ENCODE peak calls at places on chromosome 1, in six cellular contexts. One of them, this sample, is unnamed.

GRCh38 chr1:159831696-159832225 is 5.1 kb downstream of the SLAMF8 start:
- DNase-seq in GM23338: no peak
- DNase-seq in PC-3: no peak
- DNase-seq in body of pancreas: no peak
- DNase-seq in effector memory CD4-positive, alpha-beta T cell: no peak
- DNase-seq in H9: no peak
- DNase-seq in this sample: no peak

GRCh38 chr1:185249563-185249962 is 67.5 kb downstream of the IVNS1ABP start:
- DNase-seq in GM23338: peak; percentile 52
- DNase-seq in PC-3: no peak
- DNase-seq in body of pancreas: no peak
- DNase-seq in effector memory CD4-positive, alpha-beta T cell: no peak
- DNase-seq in H9: no peak
- DNase-seq in this sample: no peak

GRCh38 chr1:54792686-54793282 is 8.3 kb downstream of the TTC22 start:
- DNase-seq in GM23338: no peak
- DNase-seq in PC-3: no peak
- DNase-seq in body of pancreas: no peak
- DNase-seq in effector memory CD4-positive, alpha-beta T cell: no peak
- DNase-seq in H9: no peak
- DNase-seq in this sample: no peak

GRCh38 chr1:192100686-192101468 is 57.4 kb upstream of the RGS18 start:
- DNase-seq in GM23338: peak; percentile 30
- DNase-seq in PC-3: peak; percentile 42
- DNase-seq in body of pancreas: no peak
- DNase-seq in effector memory CD4-positive, alpha-beta T cell: no peak
- DNase-seq in H9: no peak
- DNase-seq in this sample: no peak

GRCh38 chr1:103496014-103496635 is 29.4 kb upstream of the RNPC3 start:
- DNase-seq in GM23338: no peak
- DNase-seq in PC-3: peak; percentile 64
- DNase-seq in body of pancreas: no peak
- DNase-seq in effector memory CD4-positive, alpha-beta T cell: no peak
- DNase-seq in H9: no peak
- DNase-seq in this sample: no peak

GRCh38 chr1:40712405-40712944 is 21.0 kb downstream of the NFYC start:
- DNase-seq in GM23338: peak; percentile 24
- DNase-seq in PC-3: peak; percentile 16
- DNase-seq in body of pancreas: peak; percentile 32
- DNase-seq in effector memory CD4-positive, alpha-beta T cell: no peak
- DNase-seq in H9: no peak
- DNase-seq in this sample: no peak

GRCh38 chr1:181712636-181713238 is 229.4 kb downstream of the CACNA1E start:
- DNase-seq in GM23338: no peak
- DNase-seq in PC-3: no peak
- DNase-seq in body of pancreas: no peak
- DNase-seq in effector memory CD4-positive, alpha-beta T cell: no peak
- DNase-seq in H9: no peak
- DNase-seq in this sample: no peak

GRCh38 chr1:108814343-108815125 is 42.4 kb downstream of the AKNAD1 start:
- DNase-seq in GM23338: no peak
- DNase-seq in PC-3: no peak
- DNase-seq in body of pancreas: no peak
- DNase-seq in effector memory CD4-positive, alpha-beta T cell: no peak
- DNase-seq in H9: no peak
- DNase-seq in this sample: peak; percentile 33

GRCh38 chr1:234922987-234923386 is 205.7 kb downstream of the TOMM20 start:
- DNase-seq in GM23338: no peak
- DNase-seq in PC-3: no peak
- DNase-seq in body of pancreas: peak; percentile 6
- DNase-seq in effector memory CD4-positive, alpha-beta T cell: no peak
- DNase-seq in H9: no peak
- DNase-seq in this sample: no peak

GRCh38 chr1:245085508-245086095 is 69.2 kb upstream of the KIF26B start:
- DNase-seq in GM23338: no peak
- DNase-seq in PC-3: peak; percentile 75
- DNase-seq in body of pancreas: no peak
- DNase-seq in effector memory CD4-positive, alpha-beta T cell: no peak
- DNase-seq in H9: no peak
- DNase-seq in this sample: no peak

GRCh38 chr1:23247276-23247675 is 30.0 kb upstream of the HTR1D start:
- DNase-seq in GM23338: no peak
- DNase-seq in PC-3: no peak
- DNase-seq in body of pancreas: no peak
- DNase-seq in effector memory CD4-positive, alpha-beta T cell: no peak
- DNase-seq in H9: no peak
- DNase-seq in this sample: no peak

GRCh38 chr1:195934839-195935557 is 673.2 kb downstream of the KCNT2 start:
- DNase-seq in GM23338: no peak
- DNase-seq in PC-3: no peak
- DNase-seq in body of pancreas: no peak
- DNase-seq in effector memory CD4-positive, alpha-beta T cell: no peak
- DNase-seq in H9: no peak
- DNase-seq in this sample: no peak

GRCh38 chr1:46405204-46405555 is 11.1 kb downstream of the FAAH start:
- DNase-seq in GM23338: no peak
- DNase-seq in PC-3: no peak
- DNase-seq in body of pancreas: no peak
- DNase-seq in effector memory CD4-positive, alpha-beta T cell: no peak
- DNase-seq in H9: no peak
- DNase-seq in this sample: no peak

GRCh38 chr1:217417363-217417762 is 213.5 kb downstream of the GPATCH2 start:
- DNase-seq in GM23338: no peak
- DNase-seq in PC-3: peak; percentile 91
- DNase-seq in body of pancreas: no peak
- DNase-seq in effector memory CD4-positive, alpha-beta T cell: no peak
- DNase-seq in H9: no peak
- DNase-seq in this sample: no peak

GRCh38 chr1:30601316-30602085 is 121.9 kb downstream of the MATN1 start:
- DNase-seq in GM23338: peak; percentile 16
- DNase-seq in PC-3: no peak
- DNase-seq in body of pancreas: no peak
- DNase-seq in effector memory CD4-positive, alpha-beta T cell: no peak
- DNase-seq in H9: no peak
- DNase-seq in this sample: peak; percentile 4

GRCh38 chr1:39204441-39205081 is at the start of gene MACF1:
- DNase-seq in GM23338: peak; percentile 56
- DNase-seq in PC-3: peak; percentile 42
- DNase-seq in body of pancreas: no peak
- DNase-seq in effector memory CD4-positive, alpha-beta T cell: peak; percentile 17
- DNase-seq in H9: peak; percentile 50
- DNase-seq in this sample: peak; percentile 60

GRCh38 chr1:39195166-39196111 is 9.1 kb upstream of the MACF1 start:
- DNase-seq in GM23338: no peak
- DNase-seq in PC-3: peak; percentile 60
- DNase-seq in body of pancreas: no peak
- DNase-seq in effector memory CD4-positive, alpha-beta T cell: peak; percentile 26
- DNase-seq in H9: no peak
- DNase-seq in this sample: no peak

GRCh38 chr1:39196244-39197215 is 8.0 kb upstream of the MACF1 start:
- DNase-seq in GM23338: no peak
- DNase-seq in PC-3: peak; percentile 72
- DNase-seq in body of pancreas: no peak
- DNase-seq in effector memory CD4-positive, alpha-beta T cell: peak; percentile 54
- DNase-seq in H9: no peak
- DNase-seq in this sample: no peak

GRCh38 chr1:39194398-39195051 is 10.0 kb upstream of the MACF1 start:
- DNase-seq in GM23338: no peak
- DNase-seq in PC-3: no peak
- DNase-seq in body of pancreas: no peak
- DNase-seq in effector memory CD4-positive, alpha-beta T cell: no peak
- DNase-seq in H9: no peak
- DNase-seq in this sample: no peak

DNA sequence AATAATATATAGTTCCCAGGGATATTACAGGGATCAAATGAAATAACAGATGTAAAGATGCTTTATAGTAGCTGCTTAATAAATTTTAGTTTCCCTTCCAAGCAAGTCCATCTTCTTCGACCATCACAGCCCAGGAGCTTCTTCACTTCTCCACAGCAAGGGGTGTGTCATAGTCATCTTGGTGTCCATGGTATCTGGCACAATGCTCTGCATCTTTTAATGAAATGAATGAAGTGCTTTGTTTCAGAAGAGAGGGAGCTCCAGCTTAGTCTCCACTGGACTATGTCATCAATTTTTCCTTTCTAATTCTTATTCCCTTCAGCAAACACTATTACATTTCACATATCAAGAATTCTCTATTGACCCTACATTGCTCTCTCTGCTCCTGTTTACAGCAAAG is 4.9 kb upstream of the MACF1 start:
- DNase-seq in GM23338: no peak
- DNase-seq in PC-3: no peak
- DNase-seq in body of pancreas: no peak
- DNase-seq in effector memory CD4-positive, alpha-beta T cell: no peak
- DNase-seq in H9: no peak
- DNase-seq in this sample: no peak
- H3K27ac ChIP-seq in GM23338: peak overlapping the region; percentile 71
- H3K27ac ChIP-seq in PC-3: no peak overlapping the region
- H3K27ac ChIP-seq in body of pancreas: no peak overlapping the region
- H3K27ac ChIP-seq in effector memory CD4-positive, alpha-beta T cell: no peak overlapping the region
- H3K27ac ChIP-seq in H9: no peak overlapping the region
- H3K27ac ChIP-seq in this sample: no peak overlapping the region

DNA sequence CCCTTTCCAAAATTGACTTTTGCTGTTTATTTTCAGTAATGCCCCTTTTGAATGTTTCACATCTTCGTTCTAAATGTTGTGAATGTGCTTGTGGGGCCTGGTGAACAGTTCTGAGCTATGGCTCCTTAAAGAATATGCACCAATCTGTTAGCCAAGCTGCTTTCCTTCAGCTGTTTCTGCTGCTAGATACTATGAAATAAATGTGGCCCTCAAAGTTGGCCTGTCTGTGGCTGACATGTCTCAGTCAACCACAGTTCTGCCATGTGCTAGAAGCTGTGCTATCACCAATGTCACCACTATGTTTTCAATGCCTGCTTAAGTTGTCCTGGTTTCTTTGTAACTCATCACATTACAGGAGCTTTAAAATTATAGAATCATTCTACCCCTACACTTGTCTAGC is 86.7 kb upstream of the BCL10 start:
- DNase-seq in GM23338: no peak
- DNase-seq in PC-3: no peak
- DNase-seq in body of pancreas: no peak
- DNase-seq in effector memory CD4-positive, alpha-beta T cell: no peak
- DNase-seq in H9: no peak
- DNase-seq in this sample: no peak
- H3K27ac ChIP-seq in GM23338: no peak overlapping the region
- H3K27ac ChIP-seq in PC-3: no peak overlapping the region
- H3K27ac ChIP-seq in body of pancreas: no peak overlapping the region
- H3K27ac ChIP-seq in effector memory CD4-positive, alpha-beta T cell: no peak overlapping the region
- H3K27ac ChIP-seq in H9: no peak overlapping the region
- H3K27ac ChIP-seq in this sample: no peak overlapping the region

GRCh38 chr1:198540580-198540979 is at the start of gene ATP6V1G3:
- DNase-seq in GM23338: no peak
- DNase-seq in PC-3: peak; percentile 8
- DNase-seq in body of pancreas: no peak
- DNase-seq in effector memory CD4-positive, alpha-beta T cell: no peak
- DNase-seq in H9: no peak
- DNase-seq in this sample: no peak
- H3K27ac ChIP-seq in GM23338: no peak within 1 kb of the TSS
- H3K27ac ChIP-seq in PC-3: no peak within 1 kb of the TSS
- H3K27ac ChIP-seq in body of pancreas: no peak within 1 kb of the TSS
- H3K27ac ChIP-seq in effector memory CD4-positive, alpha-beta T cell: no peak within 1 kb of the TSS
- H3K27ac ChIP-seq in H9: no peak within 1 kb of the TSS
- H3K27ac ChIP-seq in this sample: no peak within 1 kb of the TSS

DNA sequence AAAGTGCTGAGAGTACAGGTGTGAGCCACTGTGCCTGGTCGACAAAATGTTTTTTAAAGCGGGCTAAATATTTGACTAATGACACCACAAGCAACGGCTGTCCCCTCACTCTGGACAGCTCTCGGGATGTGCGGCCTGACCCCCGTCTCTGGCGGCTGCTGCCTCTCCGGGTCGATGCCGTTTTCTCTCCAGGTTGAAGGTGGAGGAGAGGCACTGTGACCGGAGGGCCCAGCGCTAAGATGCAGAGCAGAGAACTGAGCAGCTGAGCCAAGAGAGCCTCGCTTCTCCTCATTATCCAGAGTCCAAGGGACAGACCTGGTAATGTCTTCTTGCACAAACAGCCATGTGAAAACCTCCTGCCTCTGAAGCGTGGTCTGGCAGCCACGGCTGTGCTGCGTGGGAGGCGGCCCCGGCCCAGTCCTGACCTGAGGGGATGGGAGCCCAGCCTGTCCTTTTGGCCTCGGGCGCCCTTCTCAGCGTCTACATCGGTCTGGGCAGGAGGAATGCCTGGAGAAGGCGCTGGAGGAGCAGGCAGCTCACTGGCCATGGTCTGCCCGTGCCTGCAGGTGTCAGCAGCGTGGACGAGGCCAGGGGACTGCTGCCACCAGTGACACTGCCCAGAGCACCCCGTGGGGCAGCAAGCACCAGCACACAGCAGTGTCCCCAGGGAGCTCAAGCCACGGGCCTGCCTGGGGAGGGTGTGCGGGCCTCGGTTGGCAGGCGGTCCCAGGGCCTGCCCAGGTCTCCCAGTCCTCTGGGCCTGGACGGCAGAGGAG is 10.3 kb downstream of the MORN1 start:
- DNase-seq in GM23338: no peak
- DNase-seq in PC-3: no peak
- DNase-seq in body of pancreas: no peak
- DNase-seq in effector memory CD4-positive, alpha-beta T cell: no peak
- DNase-seq in H9: no peak
- DNase-seq in this sample: no peak
- H3K27ac ChIP-seq in GM23338: no peak overlapping the region
- H3K27ac ChIP-seq in PC-3: no peak overlapping the region
- H3K27ac ChIP-seq in body of pancreas: no peak overlapping the region
- H3K27ac ChIP-seq in effector memory CD4-positive, alpha-beta T cell: no peak overlapping the region
- H3K27ac ChIP-seq in H9: no peak overlapping the region
- H3K27ac ChIP-seq in this sample: no peak overlapping the region

DNA sequence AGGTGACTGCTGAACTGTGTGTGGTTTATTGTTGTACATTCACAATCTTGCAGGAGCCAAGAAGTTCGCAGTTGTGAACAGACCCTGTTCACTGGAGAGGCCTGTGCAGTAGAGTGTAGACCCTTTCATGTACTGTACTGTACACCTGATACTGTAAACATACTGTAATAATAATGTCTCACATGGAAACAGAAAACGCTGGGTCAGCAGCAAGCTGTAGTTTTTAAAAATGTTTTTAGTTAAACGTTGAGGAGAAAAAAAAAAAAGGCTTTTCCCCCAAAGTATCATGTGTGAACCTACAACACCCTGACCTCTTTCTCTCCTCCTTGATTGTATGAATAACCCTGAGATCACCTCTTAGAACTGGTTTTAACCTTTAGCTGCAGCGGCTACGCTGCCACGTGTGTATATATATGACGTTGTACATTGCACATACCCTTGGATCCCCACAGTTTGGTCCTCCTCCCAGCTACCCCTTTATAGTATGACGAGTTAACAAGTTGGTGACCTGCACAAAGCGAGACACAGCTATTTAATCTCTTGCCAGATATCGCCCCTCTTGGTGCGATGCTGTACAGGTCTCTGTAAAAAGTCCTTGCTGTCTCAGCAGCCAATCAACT is 6.4 kb upstream of the PIGV start:
- DNase-seq in GM23338: no peak
- DNase-seq in PC-3: no peak
- DNase-seq in body of pancreas: no peak
- DNase-seq in effector memory CD4-positive, alpha-beta T cell: no peak
- DNase-seq in H9: no peak
- DNase-seq in this sample: no peak
- H3K27ac ChIP-seq in GM23338: no peak overlapping the region
- H3K27ac ChIP-seq in PC-3: no peak overlapping the region
- H3K27ac ChIP-seq in body of pancreas: no peak overlapping the region
- H3K27ac ChIP-seq in effector memory CD4-positive, alpha-beta T cell: no peak overlapping the region
- H3K27ac ChIP-seq in H9: no peak overlapping the region
- H3K27ac ChIP-seq in this sample: no peak overlapping the region